ENCODE peak calls at places on chromosomes 4 and X, in nine cellular contexts. R is HCT116, D is breast epithelium, Y is GM23338, E is SK-N-MC, C is stomach, M is H1, L is HepG2, I is HL-60. K is an unnamed sample.

GRCh38 chr4:111066887-111067286 is 444.0 kb upstream of the PITX2 start:
- DNase-seq in E (no peak), R (no peak), L (no peak), Y (no peak), M (no peak), D (no peak), C (no peak), I (no peak), K (no peak)

GRCh38 chrX:48911407-48912182 is at the start of gene SLC35A2:
- DNase-seq in L (peak; percentile 85), D (peak; percentile 81), Y (peak; percentile 88), E (no peak), R (peak; percentile 77), I (peak; percentile 43), M (no peak), C (peak; percentile 88), K (peak; percentile 75)

GRCh38 chrX:56751071-56751470 is 22.0 kb downstream of the NBDY start:
- DNase-seq in C (no peak), I (no peak), Y (no peak), R (no peak), E (no peak), L (no peak), M (no peak), D (no peak), K (no peak)

GRCh38 chrX:19127649-19128168 is 5.4 kb upstream of the ADGRG2 start:
- DNase-seq in M (no peak), R (no peak), D (no peak), E (no peak), Y (no peak), C (no peak), I (no peak), L (no peak), K (no peak)

GRCh38 chrX:119638725-119639471 is 32.7 kb upstream of the NKRF start:
- DNase-seq in R (no peak), E (no peak), L (no peak), I (no peak), Y (no peak), M (no peak), D (no peak), C (no peak), K (peak; percentile 57)

GRCh38 chr4:69078852-69079251 is 17.4 kb upstream of the UGT2B7 start:
- DNase-seq in R (no peak), L (no peak), D (no peak), C (no peak), E (no peak), I (no peak), Y (peak; percentile 21), M (no peak), K (no peak)

GRCh38 chrX:108001218-108001814 is 19.1 kb upstream of the TEX13B start:
- DNase-seq in C (no peak), D (no peak), Y (peak; percentile 68), R (peak; percentile 21), M (no peak), L (peak; percentile 11), I (peak; percentile 2), E (peak; percentile 18), K (no peak)

GRCh38 chr4:5569451-5569850 is 138.9 kb downstream of the EVC2 start:
- DNase-seq in M (no peak), L (no peak), I (no peak), D (no peak), R (no peak), C (no peak), Y (no peak), E (no peak), K (no peak)

GRCh38 chr4:15344041-15344440 is 83.8 kb upstream of the C1QTNF7 start:
- DNase-seq in Y (no peak), R (no peak), M (no peak), E (no peak), L (no peak), D (no peak), C (no peak), I (no peak), K (no peak)

GRCh38 chr4:81031389-81032173 is 1.1 kb downstream of the BMP3 start:
- DNase-seq in Y (peak; percentile 49), C (no peak), D (no peak), L (no peak), I (no peak), E (no peak), R (no peak), M (no peak), K (peak; percentile 24)

GRCh38 chrX:103846395-103846794 is 14.3 kb upstream of the RAB9B start:
- DNase-seq in R (no peak), C (no peak), D (no peak), Y (no peak), I (no peak), E (no peak), M (no peak), L (no peak), K (no peak)

GRCh38 chr4:60173103-60173502 is 1027.0 kb upstream of the ADGRL3 start:
- DNase-seq in E (no peak), I (no peak), Y (no peak), C (no peak), M (no peak), L (no peak), D (no peak), R (no peak), K (no peak)

GRCh38 chrX:112784692-112785091 is 55.9 kb downstream of the AMOT start:
- DNase-seq in M (no peak), L (no peak), R (no peak), D (no peak), Y (no peak), C (no peak), E (no peak), I (no peak), K (no peak)

DNA sequence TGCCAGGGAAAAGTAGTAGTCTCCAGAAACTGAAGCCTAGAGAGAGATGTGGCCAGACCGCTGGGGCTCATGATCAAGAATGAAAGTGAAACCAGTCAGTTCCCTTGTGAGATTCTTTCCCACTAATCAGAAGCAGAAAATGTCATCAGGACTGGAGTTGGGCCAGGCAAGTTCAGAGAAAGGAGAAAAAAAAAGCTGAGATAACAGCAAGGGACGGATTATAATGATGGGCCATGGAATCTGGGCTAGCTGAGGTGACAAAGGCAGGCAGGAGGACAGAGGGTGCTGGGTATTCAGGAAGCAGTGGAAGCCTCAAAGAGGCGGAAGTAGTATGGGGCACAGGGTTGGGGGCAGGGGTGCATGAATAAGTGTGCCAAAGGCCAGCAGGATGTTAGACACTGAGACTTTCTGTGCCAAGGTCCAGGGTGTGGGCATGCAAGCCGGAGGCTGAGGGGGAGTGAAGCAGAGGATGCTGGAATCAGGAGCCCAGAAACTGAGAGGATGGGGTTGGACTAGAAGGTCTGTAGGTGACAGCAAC is 2.5 kb downstream of the CXorf38 start:
- DNase-seq in C (peak; percentile 59), M (no peak), E (no peak), R (no peak), Y (no peak), L (peak; percentile 5), D (peak; percentile 26), I (no peak), K (peak; percentile 37)
- TF ChIP-seq POLR2AphosphoS5 in C (peak; percentile 52), M (no peak), E (no peak), R (no peak), Y (no peak), L (no peak), D (no peak), I (peak; percentile 45), K (no peak)

DNA sequence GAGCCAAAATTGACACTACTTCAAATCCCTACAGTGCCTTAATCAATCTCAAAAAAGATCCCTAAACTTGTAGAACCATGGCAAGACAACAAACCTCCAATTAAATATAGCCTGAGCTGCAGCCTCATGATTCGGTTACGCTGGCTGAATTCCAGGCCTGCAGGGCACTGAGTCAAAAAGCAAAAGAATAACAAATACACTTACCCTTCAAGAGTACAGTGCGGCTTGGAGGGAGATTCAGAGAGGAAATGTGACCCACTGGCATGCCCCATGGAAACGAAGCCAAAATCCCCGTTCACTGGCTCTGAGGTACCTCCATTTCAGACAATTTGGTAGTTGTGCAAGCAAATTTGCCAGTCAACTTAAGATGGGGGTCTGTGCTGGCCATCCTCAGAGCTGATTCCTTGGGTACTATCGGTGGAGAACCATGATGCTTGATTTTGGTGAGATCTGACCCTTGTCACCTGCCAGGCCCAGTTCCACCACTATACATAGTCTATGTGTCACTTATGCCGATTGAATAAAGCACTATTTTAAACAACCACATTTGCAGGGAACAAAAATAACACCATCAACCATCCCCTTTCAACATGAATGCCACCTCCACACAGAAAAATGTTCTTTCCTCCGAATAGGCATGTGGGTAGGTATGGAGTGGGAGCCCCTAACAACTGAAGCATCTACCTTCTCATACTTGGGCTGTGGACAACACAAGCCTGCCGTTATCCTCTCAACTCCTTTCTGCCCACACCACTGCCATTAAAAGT is 2.1 kb downstream of the C4orf54 start:
- DNase-seq in D (no peak), C (peak; percentile 56), R (no peak), L (no peak), I (no peak), E (no peak), Y (no peak), M (no peak), K (no peak)
- TF ChIP-seq POLR2AphosphoS5 in D (no peak), C (no peak), R (no peak), L (no peak), I (no peak), E (no peak), Y (no peak), M (no peak), K (no peak)

GRCh38 chr4:136457577-136457976 is 1074.7 kb downstream of the PCDH18 start:
- DNase-seq in M (no peak), D (no peak), R (no peak), L (no peak), Y (no peak), E (no peak), I (no peak), C (no peak), K (no peak)
- TF ChIP-seq POLR2AphosphoS5 in M (no peak), D (no peak), R (no peak), L (no peak), Y (no peak), E (no peak), I (no peak), C (no peak), K (no peak)

DNA sequence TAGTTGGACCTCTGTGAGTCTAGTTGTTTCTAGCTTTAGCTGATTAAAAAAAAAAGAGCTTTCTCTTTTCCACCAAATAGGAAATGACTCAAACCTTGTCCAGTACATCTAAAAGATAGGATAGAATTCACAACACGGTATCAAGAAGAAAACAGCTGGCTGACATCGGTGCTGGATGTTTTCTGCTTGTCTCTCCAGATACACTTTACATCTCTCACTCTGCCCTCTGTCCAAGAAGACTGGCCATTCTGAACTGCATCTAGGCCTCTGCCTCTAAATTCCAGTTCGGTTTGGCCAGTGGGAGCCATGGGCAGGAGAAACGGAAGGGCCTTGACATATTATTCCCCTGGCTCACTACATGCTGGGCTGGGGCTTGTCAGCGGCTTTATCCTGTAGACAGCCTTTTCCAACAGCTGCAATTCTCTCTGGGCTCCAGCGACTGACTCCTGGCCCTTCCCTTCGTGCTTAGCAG is 57.3 kb upstream of the SHISA3 start:
- DNase-seq in I (no peak), E (no peak), Y (peak; percentile 33), D (no peak), C (no peak), M (no peak), L (no peak), R (no peak), K (no peak)
- TF ChIP-seq POLR2AphosphoS5 in I (no peak), E (no peak), Y (no peak), D (no peak), C (no peak), M (no peak), L (no peak), R (no peak), K (no peak)

GRCh38 chr4:2059726-2060577 is 825 bp downstream of the NAT8L start:
- DNase-seq in D (no peak), C (no peak), Y (peak; percentile 54), M (no peak), R (no peak), I (no peak), L (no peak), E (no peak), K (no peak)
- TF ChIP-seq POLR2AphosphoS5 in D (no peak), C (no peak), Y (no peak), M (no peak), R (peak; percentile 8), I (no peak), L (no peak), E (no peak), K (no peak)

K was measured in GM12892.